ENCODE peak calls at places on chromosome 1, in five cellular contexts. S, Y, H, C and G are unnamed samples.

GRCh38 chr1:247175458-247175857 is 3.6 kb upstream of the ZNF124 start:
- DNase-seq in C (no peak), S (no peak), H (peak; percentile 6), Y (no peak), G (no peak)

GRCh38 chr1:230459463-230459862 is 33.3 kb upstream of the PGBD5 start:
- DNase-seq in C (no peak), Y (no peak), S (no peak), H (peak; percentile 59), G (no peak)

GRCh38 chr1:14190508-14190907 is 408.0 kb upstream of the KAZN start:
- DNase-seq in Y (no peak), H (no peak), C (no peak), S (no peak), G (no peak)

GRCh38 chr1:74523873-74524480 is 11.6 kb upstream of the LRRC53 start:
- DNase-seq in S (no peak), C (no peak), Y (no peak), H (no peak), G (no peak)

GRCh38 chr1:228178737-228179720 is 13.4 kb downstream of the IBA57 start:
- DNase-seq in S (no peak), H (no peak), Y (peak; percentile 28), C (no peak), G (peak; percentile 22)

GRCh38 chr1:92538413-92539061 is 51.8 kb upstream of the GFI1 start:
- DNase-seq in S (no peak), C (no peak), H (no peak), Y (no peak), G (no peak)

GRCh38 chr1:116878804-116879477 is 30.8 kb upstream of the PTGFRN start:
- DNase-seq in H (peak; percentile 57), Y (peak; percentile 56), S (peak; percentile 41), C (no peak), G (peak; percentile 14)

GRCh38 chr1:56169856-56170255 is 409.5 kb downstream of the PLPP3 start:
- DNase-seq in Y (no peak), C (no peak), H (no peak), S (no peak), G (no peak)

GRCh38 chr1:59672851-59673574 is 141.7 kb upstream of the HOOK1 start:
- DNase-seq in Y (no peak), C (no peak), S (no peak), H (peak; percentile 75), G (peak; percentile 57)

GRCh38 chr1:198246331-198246730 is 89.5 kb downstream of the NEK7 start:
- DNase-seq in C (no peak), S (no peak), Y (no peak), H (no peak), G (no peak)

GRCh38 chr1:61330018-61330417 is 247.7 kb downstream of the NFIA start:
- DNase-seq in Y (no peak), H (no peak), C (no peak), S (no peak), G (no peak)

GRCh38 chr1:68320349-68320748 is 88.0 kb upstream of the WLS start:
- DNase-seq in S (no peak), Y (no peak), H (no peak), C (no peak), G (no peak)

GRCh38 chr1:118151312-118151937 is 33.6 kb downstream of the SPAG17 start:
- DNase-seq in Y (peak; percentile 57), C (peak; percentile 49), H (peak; percentile 78), S (peak; percentile 23), G (peak; percentile 44)

GRCh38 chr1:44310006-44310405 is 45.1 kb downstream of the ERI3 start:
- DNase-seq in H (no peak), S (no peak), Y (no peak), C (no peak), G (no peak)

GRCh38 chr1:111471012-111471411 is 2.8 kb upstream of the C1orf162 start:
- DNase-seq in H (no peak), Y (peak; percentile 61), C (no peak), S (peak; percentile 49), G (no peak)

GRCh38 chr1:201990427-201990826 is 8.0 kb downstream of the RNPEP start:
- DNase-seq in Y (no peak), S (peak; percentile 72), C (no peak), H (peak; percentile 35), G (no peak)
- H3K36me3 ChIP-seq in Y (peaks cover 62% of the 10 kb centered on the region), S (no peaks in the 10 kb centered on the region), C (peaks cover 11% of the 10 kb centered on the region), H (peaks cover 35% of the 10 kb centered on the region), G (peaks cover 63% of the 10 kb centered on the region)

GRCh38 chr1:164774413-164774812 is 215.4 kb downstream of the PBX1 start:
- DNase-seq in C (no peak), H (no peak), S (no peak), Y (no peak), G (no peak)
- H3K27ac ChIP-seq in C (peak overlapping the region; percentile 27), H (peak overlapping the region; percentile 93), S (no peak overlapping the region), Y (peak overlapping the region; percentile 89), G (no peak overlapping the region)

GRCh38 chr1:42934111-42934510 is 24.6 kb downstream of the SLC2A1 start:
- DNase-seq in S (no peak), H (no peak), Y (no peak), C (no peak), G (no peak)
- H3K36me3 ChIP-seq in S (no peaks in the 10 kb centered on the region), H (peaks cover 38% of the 10 kb centered on the region), Y (no peaks in the 10 kb centered on the region), C (peaks cover 7% of the 10 kb centered on the region), G (peaks cover 85% of the 10 kb centered on the region)

GRCh38 chr1:156154317-156154749 is 948 bp downstream of the SEMA4A start:
- DNase-seq in H (no peak), Y (peak; percentile 66), S (no peak), C (no peak), G (no peak)
- H3K27ac ChIP-seq in H (no peak overlapping the region), Y (no peak overlapping the region), S (peak overlapping the region; percentile 88), C (no peak overlapping the region), G (no peak overlapping the region)

GRCh38 chr1:1390675-1391074 is 8.5 kb downstream of the CCNL2 start:
- DNase-seq in Y (no peak), H (no peak), S (no peak), C (no peak), G (no peak)
- H3K36me3 ChIP-seq in Y (peaks cover 100% of the 10 kb centered on the region), H (peaks cover 83% of the 10 kb centered on the region), S (peaks cover 31% of the 10 kb centered on the region), C (peaks cover 82% of the 10 kb centered on the region), G (peaks cover 100% of the 10 kb centered on the region)

GRCh38 chr1:245986404-245987221 is 520.5 kb downstream of the SMYD3 start:
- DNase-seq in S (no peak), C (no peak), Y (no peak), H (peak; percentile 88), G (peak; percentile 63)
- H3K27ac ChIP-seq in S (no peak overlapping the region), C (no peak overlapping the region), Y (no peak overlapping the region), H (no peak overlapping the region), G (no peak overlapping the region)

DNA sequence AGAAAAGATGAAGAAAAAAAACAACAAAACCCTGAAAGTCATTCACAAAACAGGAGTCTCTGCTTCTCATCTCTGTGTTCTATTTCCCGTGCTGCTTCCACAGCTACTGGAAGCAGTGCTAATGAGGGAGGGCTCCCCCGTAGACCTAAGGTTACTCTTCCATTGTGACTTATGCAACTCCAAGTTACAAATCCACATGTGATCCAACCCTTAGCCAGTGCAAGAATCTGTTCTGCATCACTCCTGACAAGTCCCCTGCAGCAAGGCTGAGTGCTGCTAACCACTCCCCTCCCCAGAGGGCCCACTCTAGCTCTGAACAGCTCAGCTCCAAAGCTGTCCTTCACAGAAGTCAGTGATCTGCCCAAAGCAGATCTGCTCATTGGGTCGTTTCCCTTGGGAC is 10.3 kb downstream of the DNALI1 start:
- DNase-seq in H (no peak), Y (no peak), S (no peak), C (no peak), G (no peak)
- H3K36me3 ChIP-seq in H (peaks cover 54% of the 10 kb centered on the region), Y (peaks cover 88% of the 10 kb centered on the region), S (peaks cover 13% of the 10 kb centered on the region), C (peaks cover 41% of the 10 kb centered on the region), G (peaks cover 75% of the 10 kb centered on the region)